ENCODE peak calls at places on chromosomes 3 and 15, in ten cellular contexts. M, H, S, O, A, E, U, T, Q and F are unnamed samples.

GRCh38 chr3:181985386-181985785 is 273.7 kb downstream of the SOX2 start:
- DNase-seq in M (no peak), H (no peak), S (no peak), O (no peak), A (no peak), E (no peak), U (no peak), T (no peak), Q (no peak), F (no peak)

GRCh38 chr15:91853968-91854943 is 748 bp downstream of the SLCO3A1 start:
- DNase-seq in M (peak; percentile 31), H (peak; percentile 39), S (peak; percentile 79), O (peak; percentile 57), A (peak; percentile 60), E (peak; percentile 35), U (no peak), T (peak; percentile 49), Q (peak; percentile 39), F (no peak)

GRCh38 chr3:115423170-115423569 is 200.1 kb upstream of the GAP43 start:
- DNase-seq in M (no peak), H (peak; percentile 25), S (peak; percentile 3), O (no peak), A (no peak), E (no peak), U (no peak), T (no peak), Q (no peak), F (peak; percentile 3)

GRCh38 chr3:152836269-152836668 is 1.3 kb downstream of the P2RY1 start:
- DNase-seq in M (no peak), H (no peak), S (no peak), O (no peak), A (no peak), E (no peak), U (no peak), T (no peak), Q (no peak), F (no peak)

GRCh38 chr3:14769531-14770325 is 49.0 kb upstream of the FGD5 start:
- DNase-seq in M (no peak), H (no peak), S (no peak), O (no peak), A (no peak), E (no peak), U (no peak), T (no peak), Q (no peak), F (no peak)

GRCh38 chr3:171935261-171936123 is 92.3 kb downstream of the TMEM212 start:
- DNase-seq in M (no peak), H (no peak), S (peak; percentile 36), O (no peak), A (no peak), E (no peak), U (no peak), T (no peak), Q (no peak), F (no peak)

GRCh38 chr15:99994849-99995248 is 261.6 kb upstream of the LYSMD4 start:
- DNase-seq in M (no peak), H (no peak), S (no peak), O (no peak), A (no peak), E (no peak), U (no peak), T (no peak), Q (peak; percentile 56), F (no peak)

GRCh38 chr3:194313642-194314430 is 37.3 kb downstream of the CPN2 start:
- DNase-seq in M (peak; percentile 82), H (peak; percentile 77), S (no peak), O (no peak), A (peak; percentile 77), E (no peak), U (peak; percentile 19), T (no peak), Q (peak; percentile 65), F (peak; percentile 27)

GRCh38 chr15:53586815-53587214 is 172.6 kb downstream of the WDR72 start:
- DNase-seq in M (no peak), H (no peak), S (peak; percentile 9), O (no peak), A (no peak), E (peak; percentile 0), U (no peak), T (no peak), Q (peak; percentile 87), F (no peak)

GRCh38 chr3:134449277-134449676 is 36.5 kb downstream of the ANAPC13 start:
- DNase-seq in M (peak; percentile 68), H (peak; percentile 69), S (no peak), O (no peak), A (no peak), E (no peak), U (no peak), T (no peak), Q (peak; percentile 70), F (peak; percentile 70)

GRCh38 chr3:188362405-188362831 is 208.5 kb downstream of the LPP start:
- DNase-seq in M (peak; percentile 74), H (peak; percentile 85), S (no peak), O (no peak), A (no peak), E (no peak), U (peak; percentile 46), T (no peak), Q (no peak), F (peak; percentile 86)

GRCh38 chr3:87771338-87772059 is 287.3 kb downstream of the CGGBP1 start:
- DNase-seq in M (peak; percentile 22), H (peak; percentile 5), S (peak; percentile 35), O (peak; percentile 36), A (peak; percentile 20), E (peak; percentile 18), U (no peak), T (peak; percentile 12), Q (peak; percentile 24), F (peak; percentile 49)

GRCh38 chr15:58686286-58686685 is 63.2 kb downstream of the ADAM10 start:
- DNase-seq in M (no peak), H (no peak), S (no peak), O (no peak), A (no peak), E (no peak), U (no peak), T (no peak), Q (peak; percentile 48), F (no peak)

GRCh38 chr3:101061312-101061711 is 68.1 kb upstream of the ABI3BP start:
- DNase-seq in M (no peak), H (peak; percentile 25), S (no peak), O (no peak), A (no peak), E (no peak), U (no peak), T (no peak), Q (no peak), F (no peak)